ENCODE peak calls at places on chromosomes 2 and 18, in seven cellular contexts. Y is tibial artery, C is prostate gland, T is NT2/D1, M is transverse colon, N is mesenchymal stem cell, P is HAP-1. D is an unnamed sample.

GRCh38 chr2:12176621-12177020 is 430.2 kb downstream of the LPIN1 start:
- DNase-seq in P (no peak), N (no peak), C (no peak), M (no peak), T (no peak), Y (no peak), D (no peak)

GRCh38 chr2:237072067-237072931 is 13.4 kb upstream of the COPS8 start:
- DNase-seq in T (peak; percentile 66), Y (peak; percentile 81), P (peak; percentile 46), C (peak; percentile 54), M (peak; percentile 79), N (peak; percentile 69), D (peak; percentile 88)

GRCh38 chr2:85998071-85998991 is 107.4 kb downstream of the POLR1A start:
- DNase-seq in M (peak; percentile 24), P (no peak), T (peak; percentile 3), N (peak; percentile 57), C (no peak), Y (peak; percentile 87), D (peak; percentile 76)

GRCh38 chr2:130829020-130829419 is 7.7 kb upstream of the ARHGEF4 start:
- DNase-seq in C (no peak), Y (no peak), M (no peak), N (no peak), P (no peak), T (no peak), D (no peak)

GRCh38 chr2:106638043-106638442 is 150.9 kb downstream of the CD8B2 start:
- DNase-seq in N (peak; percentile 34), Y (no peak), M (no peak), T (no peak), C (no peak), P (no peak), D (no peak)

GRCh38 chr2:108621087-108621559 is 86.9 kb downstream of the LIMS1 start:
- DNase-seq in M (peak; percentile 58), T (peak; percentile 48), Y (no peak), P (no peak), N (peak; percentile 57), C (peak; percentile 56), D (no peak)

GRCh38 chr2:3535794-3536681 is 16.7 kb upstream of the ADI1 start:
- DNase-seq in Y (peak; percentile 85), P (no peak), C (no peak), N (peak; percentile 99), T (no peak), M (peak; percentile 33), D (peak; percentile 86)

GRCh38 chr18:63025251-63025710 is 294.3 kb downstream of the BCL2 start:
- DNase-seq in Y (no peak), N (no peak), C (peak; percentile 17), M (peak; percentile 39), T (peak; percentile 28), P (peak; percentile 31), D (no peak)

GRCh38 chr2:73232471-73233153 is 427 bp downstream of the PRADC1 start:
- DNase-seq in N (no peak), Y (peak; percentile 27), C (no peak), M (peak; percentile 57), T (no peak), P (no peak), D (peak; percentile 72)

GRCh38 chr2:170284205-170284604 is 106.3 kb downstream of the MYO3B start:
- DNase-seq in C (no peak), P (no peak), T (no peak), N (no peak), M (no peak), Y (no peak), D (no peak)

GRCh38 chr2:167438206-167438605 is 549.9 kb downstream of the XIRP2 start:
- DNase-seq in N (peak; percentile 78), M (no peak), P (no peak), T (peak; percentile 28), C (no peak), Y (no peak), D (no peak)

GRCh38 chr2:44616616-44617266 is 255.0 kb downstream of the CAMKMT start:
- DNase-seq in P (no peak), M (no peak), Y (no peak), N (no peak), T (no peak), C (no peak), D (no peak)

GRCh38 chr18:31241900-31242409 is 76.0 kb upstream of the DSG1 start:
- DNase-seq in P (peak; percentile 81), C (peak; percentile 82), N (peak; percentile 7), T (no peak), Y (no peak), M (peak; percentile 68), D (no peak)

GRCh38 chr2:108377815-108378630 is at the start of gene SULT1C4:
- DNase-seq in T (no peak), N (peak; percentile 81), Y (no peak), M (peak; percentile 12), C (peak; percentile 16), P (no peak), D (peak; percentile 80)

GRCh38 chr2:29532451-29532850 is 388.9 kb downstream of the ALK start:
- DNase-seq in P (no peak), C (no peak), M (no peak), Y (no peak), N (peak; percentile 24), T (no peak), D (no peak)

GRCh38 chr18:22847867-22848451 is 85.2 kb upstream of the RBBP8 start:
- DNase-seq in T (no peak), P (no peak), N (no peak), C (no peak), M (no peak), Y (no peak), D (no peak)

GRCh38 chr2:86396304-86396785 is 44.8 kb upstream of the KDM3A start:
- DNase-seq in P (peak; percentile 9), N (no peak), Y (no peak), C (peak; percentile 19), T (peak; percentile 16), M (peak; percentile 24), D (no peak)

GRCh38 chr2:152537252-152537651 is 180.0 kb downstream of the PRPF40A start:
- DNase-seq in N (peak; percentile 75), Y (no peak), T (no peak), P (no peak), C (no peak), M (no peak), D (no peak)

GRCh38 chr2:3635171-3636008 is 22.6 kb upstream of the ALLC start:
- DNase-seq in C (no peak), P (no peak), M (no peak), T (no peak), N (no peak), Y (peak; percentile 48), D (peak; percentile 64)

DNA sequence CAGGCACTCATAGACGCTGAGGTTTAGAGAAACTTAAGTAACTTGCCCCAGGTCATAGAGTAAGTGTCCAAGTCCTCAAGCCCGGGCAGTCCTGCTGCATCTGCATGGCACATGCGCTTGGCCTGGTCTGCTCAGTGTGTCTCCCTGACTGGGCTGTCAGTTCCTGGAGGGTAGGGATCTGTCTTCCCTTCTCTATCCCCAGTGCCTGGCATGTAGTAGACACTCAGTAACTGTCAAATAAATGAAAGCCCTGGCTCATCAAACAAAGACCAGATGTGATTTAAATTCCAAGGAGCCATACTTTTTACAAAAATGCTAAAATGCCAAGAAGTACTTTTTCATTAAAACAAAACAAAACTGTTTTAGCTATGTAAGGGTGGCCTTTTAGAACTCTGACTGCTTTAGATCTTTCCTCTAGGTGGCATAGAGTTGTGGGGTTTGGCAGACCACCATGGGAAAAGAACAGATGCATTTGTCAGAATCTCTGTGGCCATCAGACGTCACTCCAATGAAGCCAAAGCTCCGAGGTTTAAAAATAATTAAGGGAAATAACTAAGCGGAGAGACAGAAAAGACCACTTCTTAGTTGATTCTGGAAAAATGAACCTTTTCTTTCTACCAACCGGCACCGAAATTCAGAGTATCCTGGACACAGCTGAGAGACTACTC is 34.0 kb downstream of the EPAS1 start:
- DNase-seq in C (no peak), T (no peak), N (peak; percentile 65), M (no peak), P (no peak), Y (no peak), D (no peak)
- H3K4me3 ChIP-seq in C (no peak overlapping the region), T (no peak overlapping the region), N (no peak overlapping the region), M (no peak overlapping the region), P (no peak overlapping the region), Y (peak overlapping the region; percentile 9), D (no peak overlapping the region)

GRCh38 chr2:172539767-172540166 is 16.1 kb upstream of the PDK1 start:
- DNase-seq in M (no peak), T (no peak), P (no peak), Y (no peak), N (no peak), C (no peak), D (no peak)

GRCh38 chr2:172531309-172531708 is 24.6 kb upstream of the PDK1 start:
- DNase-seq in C (no peak), Y (no peak), M (no peak), T (no peak), P (no peak), N (no peak), D (no peak)

GRCh38 chr2:172540421-172540820 is 15.5 kb upstream of the PDK1 start:
- DNase-seq in Y (no peak), P (no peak), C (no peak), N (no peak), T (no peak), M (no peak), D (no peak)

GRCh38 chr2:172533687-172534086 is 22.2 kb upstream of the PDK1 start:
- DNase-seq in N (no peak), M (no peak), T (no peak), P (no peak), C (no peak), Y (no peak), D (no peak)

DNA sequence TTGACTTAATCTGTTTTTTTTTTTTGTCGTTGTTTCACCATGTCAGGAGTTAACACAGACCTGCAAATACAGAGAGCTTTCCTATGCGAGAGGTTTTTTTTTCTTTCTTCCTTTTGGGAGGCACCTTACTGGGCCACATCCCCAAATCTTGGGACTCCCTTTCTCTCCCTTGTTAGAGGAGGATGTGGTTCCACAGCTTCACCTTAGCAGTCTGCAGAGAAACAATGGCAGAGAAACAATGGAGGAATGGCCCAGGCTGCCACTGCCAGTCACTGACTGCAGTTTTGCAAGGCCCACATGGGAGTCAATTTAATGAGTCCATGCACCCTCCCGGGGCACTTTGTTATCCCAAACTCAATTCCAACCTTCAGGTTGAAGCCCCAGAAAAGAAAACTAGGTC is 20.8 kb upstream of the PDK1 start:
- DNase-seq in C (no peak), M (no peak), N (no peak), P (no peak), Y (no peak), T (no peak), D (no peak)
- H3K4me1 ChIP-seq in C (no peaks in the 10 kb centered on the region), M (no peaks in the 10 kb centered on the region), N (no peaks in the 10 kb centered on the region), P (no peaks in the 10 kb centered on the region), Y (no peaks in the 10 kb centered on the region), T (no peaks in the 10 kb centered on the region), D (no peaks in the 10 kb centered on the region)

GRCh38 chr2:183533021-183533420 is 408.8 kb downstream of the NUP35 start:
- DNase-seq in P (no peak), M (no peak), Y (no peak), C (no peak), T (no peak), N (no peak), D (no peak)
- H3K4me3 ChIP-seq in P (no peak overlapping the region), M (no peak overlapping the region), Y (no peak overlapping the region), C (no peak overlapping the region), T (no peak overlapping the region), N (no peak overlapping the region), D (no peak overlapping the region)

DNA sequence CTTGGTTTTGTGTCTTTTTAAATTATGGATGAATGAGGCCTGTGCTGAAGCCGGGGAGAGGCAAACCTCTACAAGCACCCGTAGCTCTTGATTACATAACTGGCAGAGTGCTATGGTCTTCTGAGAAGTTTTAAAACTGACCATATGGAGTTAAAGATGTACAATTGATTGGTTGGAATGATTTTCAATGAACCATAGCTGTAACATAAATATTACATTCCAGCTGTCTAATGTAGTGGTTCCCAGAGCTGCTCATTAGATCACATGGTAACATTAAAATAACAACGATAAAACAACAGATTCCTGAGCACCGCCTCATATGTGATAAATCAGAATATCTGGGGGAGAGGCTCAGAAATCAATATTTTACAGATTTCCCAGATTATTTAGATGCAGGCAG is 71.2 kb upstream of the MAP4K3 start:
- DNase-seq in C (no peak), M (no peak), P (no peak), T (no peak), N (peak; percentile 72), Y (no peak), D (no peak)
- H3K4me1 ChIP-seq in C (no peaks in the 10 kb centered on the region), M (peaks cover 22% of the 10 kb centered on the region), P (peaks cover 17% of the 10 kb centered on the region), T (no peaks in the 10 kb centered on the region), N (peaks cover 22% of the 10 kb centered on the region), Y (peaks cover 32% of the 10 kb centered on the region), D (peaks cover 79% of the 10 kb centered on the region)